ENCODE peak calls at places on chromosomes 13 and 19, in seven cellular contexts. H is A673, N is A549, G is uterus, J is fibroblast of the aortic adventitia, P is stomach, V is tibial nerve. E is an unnamed sample.

GRCh38 chr19:39946532-39946931 is 12.1 kb upstream of the FCGBP start:
- DNase-seq in H (no peak), N (no peak), G (no peak), J (no peak), P (peak), V (no peak), E (no peak)

GRCh38 chr19:45322744-45323281 is at the start of gene CKM:
- DNase-seq in H (no peak), N (no peak), G (no peak), J (no peak), P (no peak), V (no peak), E (no peak)

GRCh38 chr19:7098096-7098495 is 28.6 kb downstream of the ZNF557 start:
- DNase-seq in H (no peak), N (no peak), G (no peak), J (no peak), P (no peak), V (no peak), E (no peak)

GRCh38 chr13:110466261-110466660 is 95.3 kb downstream of the RAB20 start:
- DNase-seq in H (no peak), N (no peak), G (no peak), J (no peak), P (no peak), V (no peak), E (no peak)

GRCh38 chr13:99289674-99290337 is 17.4 kb downstream of the GPR183 start:
- DNase-seq in H (no peak), N (no peak), G (no peak), J (no peak), P (no peak), V (no peak), E (no peak)

GRCh38 chr13:113184568-113185440 is 23.7 kb downstream of the PCID2 start:
- DNase-seq in H (no peak), N (no peak), G (no peak), J (no peak), P (no peak), V (no peak), E (no peak)

GRCh38 chr19:42159942-42160341 is 27.7 kb upstream of the POU2F2 start:
- DNase-seq in H (no peak), N (no peak), G (no peak), J (no peak), P (no peak), V (no peak), E (no peak)

GRCh38 chr19:5339470-5339949 is 1.1 kb downstream of the PTPRS start:
- DNase-seq in H (peak), N (no peak), G (no peak), J (no peak), P (no peak), V (no peak), E (no peak)

GRCh38 chr13:108728370-108728769 is 99.0 kb downstream of the MYO16 start:
- DNase-seq in H (no peak), N (peak), G (no peak), J (no peak), P (no peak), V (no peak), E (no peak)

GRCh38 chr13:114120486-114121430 is 11.7 kb downstream of the RASA3 start:
- DNase-seq in H (no peak), N (no peak), G (no peak), J (no peak), P (no peak), V (no peak), E (no peak)

GRCh38 chr19:10292789-10293636 is 3.3 kb downstream of the ICAM5 start:
- DNase-seq in H (peak), N (no peak), G (no peak), J (no peak), P (no peak), V (no peak), E (no peak)

GRCh38 chr13:113854238-113855011 is 9.5 kb downstream of the GAS6 start:
- DNase-seq in H (no peak), N (no peak), G (peak), J (peak), P (no peak), V (no peak), E (no peak)

GRCh38 chr19:7223429-7223828 is 70.8 kb downstream of the INSR start:
- DNase-seq in H (no peak), N (no peak), G (no peak), J (no peak), P (no peak), V (no peak), E (no peak)

GRCh38 chr19:40605201-40605971 is 4.2 kb downstream of the LTBP4 start:
- DNase-seq in H (peak), N (peak), G (peak), J (peak), P (peak), V (peak), E (no peak)

GRCh38 chr13:100235311-100235901 is 146.5 kb downstream of the PCCA start:
- DNase-seq in H (peak), N (peak), G (no peak), J (peak), P (no peak), V (no peak), E (peak)

GRCh38 chr19:38686530-38686888 is 39.1 kb downstream of the ACTN4 start:
- DNase-seq in H (no peak), N (no peak), G (no peak), J (no peak), P (no peak), V (no peak), E (no peak)

GRCh38 chr19:40433391-40434216 is 7.8 kb upstream of the SERTAD1 start:
- DNase-seq in H (peak), N (peak), G (peak), J (peak), P (peak), V (peak), E (peak)

GRCh38 chr19:39408392-39409206 is 2.0 kb downstream of the ZFP36 start:
- DNase-seq in H (no peak), N (peak), G (peak), J (peak), P (no peak), V (no peak), E (no peak)

GRCh38 chr19:39247701-39248664 is 673 bp downstream of the IFNL4 start:
- DNase-seq in H (no peak), N (no peak), G (no peak), J (no peak), P (no peak), V (no peak), E (no peak)

GRCh38 chr19:39917561-39918182 is 16.8 kb downstream of the FCGBP start:
- DNase-seq in H (no peak), N (no peak), G (no peak), J (no peak), P (peak), V (no peak), E (no peak)

DNA sequence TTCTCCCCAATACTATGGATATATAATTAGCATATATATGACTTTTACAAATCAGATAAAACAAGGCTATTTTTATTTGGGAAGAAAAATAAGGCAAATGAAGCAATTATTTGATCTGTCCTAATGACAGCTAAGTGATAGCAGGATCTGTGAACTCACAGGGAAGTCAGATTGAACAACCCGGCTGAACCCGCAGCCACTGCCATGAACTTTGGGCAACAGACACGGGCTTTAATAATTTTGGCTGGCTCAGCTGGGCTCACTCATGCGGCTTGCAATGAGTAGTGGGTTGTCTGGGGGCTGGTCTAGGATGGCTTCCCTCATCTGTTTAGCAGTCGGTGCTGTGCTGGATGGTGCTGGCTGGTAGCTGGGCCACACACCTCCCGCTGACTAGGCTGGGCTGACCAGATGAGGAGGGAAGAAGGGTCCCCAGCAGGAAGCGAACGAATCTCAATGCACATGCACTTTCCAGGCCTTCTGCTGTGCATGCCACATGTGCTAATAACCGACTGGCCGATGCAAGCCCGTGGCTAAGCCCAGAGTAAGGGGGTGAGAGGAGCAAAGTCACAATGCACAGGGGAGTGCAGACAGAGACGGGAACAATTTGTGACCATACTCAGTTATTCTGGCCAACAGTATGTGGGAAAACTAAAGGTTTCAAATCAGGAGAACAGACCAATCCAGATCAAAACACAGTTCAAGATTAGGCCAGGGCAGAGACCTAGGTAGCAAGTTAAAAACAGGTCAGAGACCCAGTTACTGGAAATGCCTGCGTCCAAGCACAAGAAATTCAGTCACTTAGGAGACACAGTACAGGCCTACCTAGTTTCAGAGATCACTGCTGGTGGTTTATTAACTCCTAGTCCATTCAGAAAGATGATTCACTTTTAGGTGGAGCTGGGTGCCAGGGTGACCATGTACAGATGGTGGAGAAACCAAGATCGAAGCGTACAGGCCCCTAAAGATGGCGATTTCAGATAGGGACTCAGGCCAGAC is 22.3 kb downstream of the CRYL1 start:
- DNase-seq in H (no peak), N (no peak), G (no peak), J (no peak), P (no peak), V (no peak), E (no peak)
- TF ChIP-seq CTCF in H (no peak), N (no peak), G (no peak), J (no peak), P (no peak), V (no peak), E (no peak)

GRCh38 chr13:34344761-34345600 is 527.0 kb downstream of the RFC3 start:
- DNase-seq in H (no peak), N (no peak), G (no peak), J (no peak), P (no peak), V (no peak), E (no peak)

GRCh38 chr13:34349091-34349722 is 531.3 kb downstream of the RFC3 start:
- DNase-seq in H (no peak), N (peak), G (peak), J (peak), P (no peak), V (peak), E (peak)

GRCh38 chr13:34346626-34347025 is 528.7 kb downstream of the RFC3 start:
- DNase-seq in H (no peak), N (no peak), G (no peak), J (no peak), P (no peak), V (no peak), E (no peak)

GRCh38 chr13:34345601-34345939 is 527.6 kb downstream of the RFC3 start:
- DNase-seq in H (no peak), N (no peak), G (no peak), J (no peak), P (no peak), V (no peak), E (no peak)

GRCh38 chr13:34347784-34348573 is 530.0 kb downstream of the RFC3 start:
- DNase-seq in H (no peak), N (no peak), G (no peak), J (no peak), P (peak), V (no peak), E (no peak)
- H3K4me3 ChIP-seq in H (no peak), N (no peak), G (no peak), J (no peak), P (no peak), V (no peak), E (no peak)

DNA sequence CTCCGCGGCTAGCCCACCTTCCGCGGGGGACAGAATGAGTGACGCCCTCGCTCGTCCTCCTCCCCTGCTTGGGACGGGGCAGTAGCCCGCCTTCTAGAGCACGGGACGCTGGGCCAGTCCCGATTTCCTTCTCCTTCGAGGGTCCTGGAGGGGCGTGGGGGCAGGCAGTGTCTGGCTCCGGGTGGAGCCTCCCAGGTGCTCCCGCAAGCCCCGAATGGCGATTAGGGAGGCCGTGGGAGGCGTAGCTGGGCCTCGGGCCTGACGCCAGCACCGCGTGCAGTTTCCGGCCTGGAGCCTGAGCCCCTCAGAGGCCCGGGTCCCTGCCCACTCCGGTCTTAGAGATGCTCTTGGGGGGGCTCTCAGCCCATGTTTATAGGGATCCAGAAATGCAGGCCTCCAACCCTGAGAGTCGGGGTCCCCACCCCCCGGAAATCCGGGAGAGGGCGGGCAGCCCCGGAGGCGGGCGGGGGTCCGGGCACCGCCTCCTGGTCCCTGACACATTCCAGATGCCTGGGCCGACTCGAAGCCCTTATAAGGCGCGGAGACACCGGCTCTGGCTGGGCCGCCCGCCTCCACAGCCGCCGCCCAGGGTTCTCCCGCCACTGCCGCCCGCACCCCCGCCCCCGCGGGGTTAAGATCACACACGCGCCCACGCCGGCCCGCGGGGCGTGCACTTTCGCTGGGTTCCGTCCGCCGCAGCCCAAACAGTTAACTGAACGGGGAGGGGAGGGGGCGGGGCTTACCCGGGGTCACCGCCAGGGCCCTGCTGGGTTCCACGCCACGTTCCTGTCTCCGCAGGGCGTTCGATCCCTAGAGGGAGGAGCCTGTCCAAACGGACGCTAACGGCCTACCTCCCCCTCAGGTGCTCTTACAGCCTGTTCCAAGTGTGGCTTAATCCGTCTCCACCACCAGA is 1.5 kb downstream of the MYADM start:
- DNase-seq in H (peak), N (peak), G (peak), J (peak), P (peak), V (peak), E (no peak)
- TF ChIP-seq CTCF in H (peak), N (no peak), G (peak), J (peak), P (peak), V (peak), E (peak)

GRCh38 chr13:104567114-104567513 is 1500.9 kb upstream of the SLC10A2 start:
- DNase-seq in H (no peak), N (no peak), G (no peak), J (no peak), P (no peak), V (no peak), E (no peak)

GRCh38 chr13:104571161-104571889 is 1505.1 kb upstream of the SLC10A2 start:
- DNase-seq in H (peak), N (peak), G (peak), J (peak), P (peak), V (peak), E (no peak)

GRCh38 chr13:104571890-104572229 is 1505.6 kb upstream of the SLC10A2 start:
- DNase-seq in H (no peak), N (no peak), G (no peak), J (no peak), P (no peak), V (no peak), E (no peak)

GRCh38 chr13:104565888-104566287 is 1499.7 kb upstream of the SLC10A2 start:
- DNase-seq in H (no peak), N (no peak), G (no peak), J (no peak), P (no peak), V (no peak), E (no peak)
- H3K4me3 ChIP-seq in H (no peak), N (no peak), G (no peak), J (no peak), P (no peak), V (no peak), E (no peak)

GRCh38 chr19:16383584-16384161 is 59.0 kb downstream of the KLF2 start:
- DNase-seq in H (no peak), N (no peak), G (no peak), J (no peak), P (no peak), V (no peak), E (no peak)
- TF ChIP-seq CTCF in H (no peak), N (no peak), G (no peak), J (no peak), P (no peak), V (no peak), E (no peak)

DNA sequence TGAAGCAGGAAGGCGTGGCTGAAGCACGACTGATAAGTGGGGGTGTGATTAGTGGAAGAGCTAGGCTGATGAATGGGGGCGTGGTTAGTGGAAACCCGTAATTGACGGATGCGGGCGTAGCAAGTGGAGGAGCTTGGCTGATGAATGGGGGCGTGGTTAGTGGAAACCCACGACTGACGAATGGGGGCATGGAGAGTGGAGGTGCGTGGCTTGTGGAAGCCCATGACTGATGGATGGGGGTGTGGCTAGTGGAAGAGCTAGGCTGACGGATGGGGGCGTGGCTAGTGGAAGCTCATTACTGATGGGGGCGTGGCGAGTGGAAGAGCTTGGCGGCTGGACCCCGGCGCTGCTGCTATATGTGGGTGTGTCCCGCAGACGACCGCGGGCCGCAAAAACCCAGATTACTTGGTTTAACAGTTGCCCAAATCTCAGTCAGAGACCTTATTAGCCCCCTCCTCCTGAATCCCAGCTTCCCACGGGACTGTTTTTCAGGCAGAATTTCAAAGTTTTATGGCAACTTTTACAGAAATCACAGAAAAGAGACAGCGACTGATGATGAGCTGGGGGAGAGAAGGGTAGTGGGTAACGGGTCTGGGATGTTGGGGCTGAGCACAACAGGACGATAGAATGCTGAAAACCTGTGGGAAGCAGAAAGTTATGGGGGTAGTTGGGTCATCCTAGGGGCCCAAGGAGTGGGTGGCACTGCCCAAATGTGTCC is 9.0 kb upstream of the MEIS3 start:
- DNase-seq in H (peak), N (peak), G (peak), J (peak), P (peak), V (peak), E (peak)
- H3K4me3 ChIP-seq in H (peak), N (peak), G (peak), J (peak), P (no peak), V (no peak), E (peak)